ENCODE peak calls at places on chromosomes 1 and 21, in nine cellular contexts. C, G, V, S, P, B, J, Z and A are unnamed samples.

GRCh38 chr1:3611170-3612019 is at the start of gene MEGF6:
- DNase-seq in C (peak), G (no peak), V (peak), S (peak), P (peak), B (no peak), J (peak), Z (peak), A (peak)

GRCh38 chr1:71630073-71630472 is 549.2 kb upstream of the ZRANB2 start:
- DNase-seq in C (no peak), G (no peak), V (no peak), S (no peak), P (no peak), B (no peak), J (no peak), Z (no peak), A (no peak)

GRCh38 chr21:46352913-46353312 is 29.0 kb downstream of the PCNT start:
- DNase-seq in C (no peak), G (no peak), V (no peak), S (no peak), P (no peak), B (no peak), J (no peak), Z (no peak), A (no peak)

GRCh38 chr1:16014509-16015482 is 3.0 kb downstream of the HSPB7 start:
- DNase-seq in C (no peak), G (no peak), V (peak), S (no peak), P (peak), B (no peak), J (no peak), Z (peak), A (no peak)

GRCh38 chr1:27726173-27726793 is 522 bp downstream of the FAM76A start:
- DNase-seq in C (no peak), G (peak), V (peak), S (peak), P (peak), B (no peak), J (peak), Z (peak), A (peak)

GRCh38 chr1:16727190-16728111 is 12.9 kb upstream of the RNU1-4 start:
- DNase-seq in C (peak), G (peak), V (peak), S (peak), P (peak), B (no peak), J (peak), Z (peak), A (peak)

GRCh38 chr1:169891539-169891885 is 2.2 kb downstream of the SCYL3 start:
- DNase-seq in C (no peak), G (no peak), V (no peak), S (no peak), P (peak), B (no peak), J (no peak), Z (no peak), A (no peak)

GRCh38 chr1:201172336-201172735 is 18.1 kb upstream of the TMEM9 start:
- DNase-seq in C (no peak), G (no peak), V (no peak), S (no peak), P (peak), B (no peak), J (no peak), Z (no peak), A (no peak)

GRCh38 chr1:157412308-157412707 is 140.0 kb downstream of the FCRL5 start:
- DNase-seq in C (no peak), G (no peak), V (no peak), S (no peak), P (no peak), B (no peak), J (no peak), Z (no peak), A (no peak)

GRCh38 chr21:42561742-42562141 is 48.1 kb downstream of the SLC37A1 start:
- DNase-seq in C (peak), G (no peak), V (no peak), S (peak), P (peak), B (no peak), J (no peak), Z (no peak), A (no peak)

GRCh38 chr1:227898502-227899140 is 49.1 kb downstream of the WNT9A start:
- DNase-seq in C (no peak), G (no peak), V (no peak), S (peak), P (peak), B (no peak), J (no peak), Z (no peak), A (no peak)

GRCh38 chr1:46806196-46807020 is 7.6 kb downstream of the CYP4B1 start:
- DNase-seq in C (no peak), G (peak), V (peak), S (no peak), P (peak), B (no peak), J (no peak), Z (peak), A (no peak)

GRCh38 chr1:154961207-154961496 is 430 bp downstream of the PYGO2 start:
- DNase-seq in C (no peak), G (no peak), V (no peak), S (no peak), P (no peak), B (no peak), J (no peak), Z (no peak), A (no peak)

GRCh38 chr21:36526104-36526503 is 46.2 kb upstream of the CLDN14 start:
- DNase-seq in C (no peak), G (no peak), V (no peak), S (no peak), P (no peak), B (no peak), J (no peak), Z (no peak), A (no peak)

GRCh38 chr1:20153000-20153418 is 13.9 kb downstream of the PLA2G2F start:
- DNase-seq in C (no peak), G (no peak), V (peak), S (no peak), P (no peak), B (no peak), J (peak), Z (no peak), A (peak)

GRCh38 chr1:2208309-2209239 is 14.0 kb upstream of the FAAP20 start:
- DNase-seq in C (peak), G (peak), V (peak), S (no peak), P (peak), B (no peak), J (no peak), Z (peak), A (peak)

GRCh38 chr1:12568009-12568767 is 49.8 kb downstream of the DHRS3 start:
- DNase-seq in C (no peak), G (no peak), V (no peak), S (no peak), P (no peak), B (no peak), J (no peak), Z (no peak), A (no peak)

GRCh38 chr1:226302731-226303130 is 6.2 kb downstream of the LIN9 start:
- DNase-seq in C (no peak), G (no peak), V (no peak), S (no peak), P (no peak), B (no peak), J (no peak), Z (no peak), A (no peak)

GRCh38 chr1:239678181-239678580 is 291.8 kb downstream of the CHRM3 start:
- DNase-seq in C (no peak), G (no peak), V (no peak), S (no peak), P (no peak), B (no peak), J (no peak), Z (no peak), A (no peak)
- TF ChIP-seq CTCF in C (no peak), G (no peak), V (no peak), S (no peak), P (no peak), B (no peak), J (no peak), Z (no peak), A (no peak)

GRCh38 chr1:42392255-42392654 is 11.7 kb downstream of the RIMKLA start:
- DNase-seq in C (no peak), G (no peak), V (no peak), S (no peak), P (no peak), B (no peak), J (no peak), Z (no peak), A (no peak)
- H3K4me3 ChIP-seq in C (no peak), G (no peak), V (no peak), S (no peak), P (no peak), B (no peak), J (no peak), Z (no peak), A (no peak)

DNA sequence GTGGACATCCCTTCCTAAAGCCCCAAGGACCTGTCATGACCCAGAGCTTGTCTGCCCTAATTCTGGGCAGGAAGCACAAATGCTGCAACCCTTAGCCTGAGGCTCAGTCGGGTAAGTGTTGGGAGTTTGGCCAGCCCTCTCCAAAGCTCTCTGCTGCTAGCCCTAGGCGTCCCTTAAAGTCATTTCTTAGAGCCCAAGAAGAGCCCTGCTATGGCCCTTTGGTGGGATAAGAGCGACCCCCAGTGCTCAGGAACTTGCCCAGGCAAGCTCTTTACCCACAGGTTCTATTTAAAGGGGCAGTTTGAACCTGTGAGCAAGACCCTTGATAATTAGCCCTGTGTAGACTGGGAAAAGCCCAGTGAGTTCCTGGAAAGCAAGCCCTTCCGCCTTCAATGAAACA is 356.8 kb downstream of the RRAGC start:
- DNase-seq in C (no peak), G (no peak), V (peak), S (no peak), P (no peak), B (no peak), J (peak), Z (no peak), A (no peak)
- TF ChIP-seq CTCF in C (no peak), G (no peak), V (peak), S (no peak), P (no peak), B (no peak), J (peak), Z (no peak), A (peak)

DNA sequence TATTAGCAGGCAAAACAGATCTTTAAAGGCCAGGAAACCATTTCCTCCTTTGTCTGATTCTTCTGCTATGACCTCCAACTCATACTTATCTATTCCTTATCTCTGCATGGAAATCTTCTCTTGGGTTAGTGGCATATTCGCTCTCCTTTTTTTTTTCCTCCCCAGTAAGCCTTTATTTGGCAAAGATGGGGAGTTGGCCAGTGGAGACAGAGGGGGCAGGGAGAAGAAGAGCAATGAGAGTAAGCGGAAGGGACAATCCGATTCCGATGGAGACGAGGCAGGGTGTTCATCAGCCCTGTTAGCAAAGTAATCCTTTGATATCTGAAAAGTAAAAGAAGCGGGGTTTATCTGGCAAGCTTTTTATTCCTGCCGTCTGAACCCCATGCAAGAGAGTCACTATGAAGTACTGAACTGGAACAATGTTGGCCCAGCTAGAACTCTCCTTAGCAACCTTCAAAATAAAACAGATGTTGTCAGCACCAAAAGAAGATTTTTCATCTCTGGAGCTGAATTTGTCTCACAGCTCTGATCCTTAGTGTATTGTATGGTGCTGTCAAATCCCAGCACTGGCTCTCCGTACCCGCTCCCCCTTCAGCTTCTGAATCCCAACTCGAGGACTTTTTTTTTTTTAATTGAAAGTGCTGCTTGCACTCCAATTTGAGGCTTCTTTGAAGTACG is 40.9 kb downstream of the PTGFRN start:
- DNase-seq in C (no peak), G (peak), V (peak), S (no peak), P (no peak), B (no peak), J (no peak), Z (no peak), A (peak)
- H3K4me3 ChIP-seq in C (no peak), G (no peak), V (no peak), S (no peak), P (no peak), B (no peak), J (no peak), Z (no peak), A (no peak)